ENCODE peak calls at places on chromosomes 3 and 15, in five cellular contexts. J is mammary epithelial cell; N is fibroblast of pulmonary artery; B is CD8-positive, alpha-beta T cell; O is bronchial epithelial cell. C is an unnamed sample.

GRCh38 chr3:117628896-117629295 is 919.3 kb downstream of the TUSC7 start:
- DNase-seq in J (no peak), N (peak), B (no peak), O (peak), C (peak)

GRCh38 chr15:43911235-43911661 is 84.4 kb downstream of the WDR76 start:
- DNase-seq in J (peak), N (peak), B (no peak), O (peak), C (peak)

GRCh38 chr3:61896251-61896650 is 334.9 kb downstream of the PTPRG start:
- DNase-seq in J (no peak), N (no peak), B (no peak), O (peak), C (no peak)

GRCh38 chr15:31276596-31277298 is 49.9 kb upstream of the KLF13 start:
- DNase-seq in J (no peak), N (no peak), B (peak), O (no peak), C (no peak)

GRCh38 chr3:69032137-69032536 is 18.7 kb upstream of the EOGT start:
- DNase-seq in J (peak), N (peak), B (no peak), O (no peak), C (peak)

GRCh38 chr3:38317186-38317759 is 29.3 kb upstream of the XYLB start:
- DNase-seq in J (no peak), N (peak), B (no peak), O (no peak), C (no peak)

GRCh38 chr3:135310317-135310716 is 515.3 kb downstream of the EPHB1 start:
- DNase-seq in J (no peak), N (no peak), B (no peak), O (no peak), C (no peak)

GRCh38 chr3:177108648-177109047 is 88.6 kb downstream of the TBL1XR1 start:
- DNase-seq in J (no peak), N (no peak), B (no peak), O (peak), C (no peak)

GRCh38 chr3:125443923-125444322 is 68.8 kb upstream of the ZNF148 start:
- DNase-seq in J (peak), N (peak), B (no peak), O (peak), C (peak)

GRCh38 chr3:177263615-177264365 is 66.5 kb upstream of the TBL1XR1 start:
- DNase-seq in J (no peak), N (peak), B (no peak), O (peak), C (peak)

GRCh38 chr15:100123611-100124010 is 218.2 kb downstream of the ADAMTS17 start:
- DNase-seq in J (no peak), N (no peak), B (no peak), O (peak), C (no peak)

GRCh38 chr3:128456776-128457715 is 9.6 kb downstream of the DNAJB8 start:
- DNase-seq in J (no peak), N (no peak), B (no peak), O (no peak), C (no peak)

GRCh38 chr3:34140606-34141005 is 342.2 kb downstream of the PDCD6IP start:
- DNase-seq in J (no peak), N (peak), B (no peak), O (peak), C (peak)

GRCh38 chr3:157311633-157312365 is 124.9 kb upstream of the PTX3 start:
- DNase-seq in J (peak), N (peak), B (no peak), O (peak), C (peak)

GRCh38 chr15:62739507-62739906 is 303.0 kb upstream of the TPM1 start:
- DNase-seq in J (peak), N (peak), B (no peak), O (no peak), C (peak)

GRCh38 chr15:70196314-70197291 is 98.9 kb upstream of the TLE3 start:
- DNase-seq in J (peak), N (peak), B (peak), O (peak), C (peak)

GRCh38 chr3:104564045-104564643 is 802.6 kb upstream of the ALCAM start:
- DNase-seq in J (peak), N (peak), B (peak), O (peak), C (peak)

GRCh38 chr3:108051005-108051404 is 39.8 kb downstream of the CD47 start:
- DNase-seq in J (no peak), N (no peak), B (no peak), O (no peak), C (no peak)

GRCh38 chr3:183180765-183181295 is 18.3 kb upstream of the LAMP3 start:
- DNase-seq in J (no peak), N (no peak), B (no peak), O (no peak), C (no peak)

GRCh38 chr3:37660782-37661181 is 200.9 kb upstream of the CTDSPL start:
- DNase-seq in J (peak), N (no peak), B (no peak), O (peak), C (no peak)

GRCh38 chr3:27521179-27521871 is 37.1 kb upstream of the SLC4A7 start:
- DNase-seq in J (peak), N (peak), B (no peak), O (peak), C (peak)

GRCh38 chr3:150627557-150627956 is 24.4 kb downstream of the SELENOT start:
- DNase-seq in J (no peak), N (peak), B (no peak), O (no peak), C (peak)

GRCh38 chr3:27990347-27990746 is 251.1 kb upstream of the CMC1 start:
- DNase-seq in J (peak), N (no peak), B (no peak), O (peak), C (no peak)

GRCh38 chr3:53114011-53114400 is 16.2 kb downstream of the RFT1 start:
- DNase-seq in J (peak), N (peak), B (peak), O (peak), C (peak)

GRCh38 chr15:79010278-79010677 is 65.4 kb upstream of the CTSH start:
- DNase-seq in J (no peak), N (no peak), B (no peak), O (no peak), C (no peak)

DNA sequence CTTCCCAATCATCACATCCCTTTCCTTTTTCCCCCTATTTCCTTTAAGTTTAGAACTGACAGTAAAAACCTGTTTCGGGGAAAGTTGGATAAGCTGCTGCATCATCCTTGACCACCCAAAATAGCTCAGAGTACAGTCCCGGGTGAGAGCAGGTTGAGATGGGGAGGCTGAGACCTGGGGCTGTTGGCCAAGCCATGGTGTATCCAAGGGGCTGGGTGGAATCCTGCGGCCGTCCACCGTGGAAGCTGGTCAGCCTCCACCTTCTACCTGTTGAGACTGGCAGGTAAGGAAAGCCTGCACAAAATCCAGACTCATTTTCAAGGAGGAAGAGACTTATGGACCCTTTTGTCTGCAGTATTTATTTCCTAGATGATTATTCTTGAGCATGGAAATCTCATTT is 128.2 kb upstream of the PLXNA1 start:
- DNase-seq in J (no peak), N (no peak), B (no peak), O (no peak), C (no peak)
- TF ChIP-seq CTCF in J (no peak), N (no peak), B (no peak), O (no peak), C (no peak)

GRCh38 chr3:98978068-98978811 is 76.7 kb upstream of the DCBLD2 start:
- DNase-seq in J (no peak), N (no peak), B (no peak), O (no peak), C (no peak)
- H3K4me3 ChIP-seq in J (no peak), N (no peak), B (no peak), O (no peak), C (no peak)

DNA sequence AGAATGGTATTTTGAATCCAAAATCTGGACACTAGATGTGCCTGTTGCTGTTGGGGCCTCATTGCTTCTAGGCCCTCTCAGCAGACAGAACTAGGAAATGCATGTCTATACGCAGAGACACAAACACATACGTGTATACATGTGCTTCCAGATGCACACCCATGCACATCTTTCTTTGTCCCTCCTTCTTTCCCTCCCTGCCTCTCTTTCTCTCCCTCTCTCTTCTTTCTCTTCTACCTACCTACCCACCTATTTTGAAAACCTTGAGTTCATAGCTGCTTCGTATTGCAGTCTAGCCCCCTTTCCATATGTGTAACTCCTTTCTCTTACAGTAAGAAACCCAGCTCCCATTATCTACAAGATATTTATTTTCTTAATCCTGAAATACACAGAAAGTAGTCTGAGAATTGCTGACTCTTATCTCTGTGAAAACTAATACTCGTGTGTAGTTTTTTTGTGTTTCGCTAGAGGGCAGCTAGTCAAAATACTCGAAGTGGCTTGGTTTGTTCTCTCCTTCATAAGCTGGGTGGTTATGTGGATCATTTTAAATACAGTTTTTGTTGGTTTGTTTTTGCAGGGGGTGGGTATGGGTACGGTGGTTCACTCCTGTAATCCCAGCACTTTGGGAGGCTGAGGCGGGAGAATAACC is 18.5 kb downstream of the RPL32 start:
- DNase-seq in J (no peak), N (peak), B (no peak), O (peak), C (peak)
- TF ChIP-seq CTCF in J (peak), N (peak), B (no peak), O (peak), C (peak)

GRCh38 chr3:151903501-151903991 is 30.1 kb downstream of the SUCNR1 start:
- DNase-seq in J (no peak), N (peak), B (no peak), O (peak), C (peak)

GRCh38 chr3:151900460-151900859 is 27.0 kb downstream of the SUCNR1 start:
- DNase-seq in J (no peak), N (no peak), B (no peak), O (no peak), C (peak)

GRCh38 chr3:151905647-151906046 is 32.2 kb downstream of the SUCNR1 start:
- DNase-seq in J (no peak), N (no peak), B (no peak), O (no peak), C (no peak)

GRCh38 chr3:151901946-151902285 is 28.5 kb downstream of the SUCNR1 start:
- DNase-seq in J (no peak), N (no peak), B (no peak), O (no peak), C (peak)

DNA sequence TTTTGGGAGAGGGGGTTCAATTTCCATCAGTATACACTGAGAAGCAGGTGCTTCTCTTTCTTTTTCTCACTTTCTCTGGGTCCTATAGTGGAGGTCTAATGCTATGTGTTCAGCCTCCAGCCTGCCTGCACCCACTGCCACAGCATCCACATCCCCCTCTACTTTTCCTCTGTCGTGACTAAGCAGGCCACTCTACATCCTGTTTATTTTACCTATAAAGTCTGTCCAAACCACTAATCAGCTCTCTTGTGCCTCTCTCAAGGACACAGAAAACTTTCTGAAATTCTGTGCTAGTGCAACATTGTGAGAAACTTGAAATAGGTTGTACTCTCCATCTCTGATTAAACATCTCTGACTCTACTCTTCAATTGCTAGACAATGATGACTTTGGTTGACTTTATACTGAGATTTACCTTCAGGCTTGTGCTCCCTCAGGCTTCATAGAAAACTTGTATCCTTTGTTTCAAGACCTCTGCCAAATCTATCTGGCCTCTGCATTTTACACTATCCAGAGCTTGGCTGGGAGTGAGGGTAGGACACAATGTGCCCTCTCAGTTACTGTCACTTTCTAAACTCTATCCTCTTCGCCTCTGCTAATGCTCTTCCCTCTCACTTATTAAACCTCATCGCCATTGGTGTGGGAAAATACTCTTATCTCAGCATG is 28.0 kb downstream of the SUCNR1 start:
- DNase-seq in J (no peak), N (no peak), B (no peak), O (peak), C (no peak)
- H3K4me3 ChIP-seq in J (no peak), N (no peak), B (no peak), O (no peak), C (no peak)

GRCh38 chr3:16331319-16331883 is 66.4 kb downstream of the OXNAD1 start:
- DNase-seq in J (no peak), N (no peak), B (no peak), O (no peak), C (no peak)
- TF ChIP-seq CTCF in J (no peak), N (no peak), B (no peak), O (no peak), C (no peak)

C was measured in fibroblast of the aortic adventitia.